ENCODE peak calls at places on chromosomes 13 and 19, in six cellular contexts. L is HCT116, G is K562, K is HepG2, H is H1, X is GM12878. R is an unnamed sample.

GRCh38 chr13:91247768-91248167 is 99.7 kb upstream of the MIR17HG start:
- DNase-seq in G (no peak), L (no peak), X (no peak), K (no peak), H (no peak), R (peak)

GRCh38 chr13:40664100-40665060 is 2.1 kb downstream of the FOXO1 start:
- DNase-seq in G (peak), H (peak), L (no peak), X (no peak), K (peak), R (peak)

GRCh38 chr19:50798943-50799851 is 9.0 kb downstream of the ACP4 start:
- DNase-seq in X (no peak), K (no peak), G (no peak), L (no peak), H (no peak), R (no peak)

GRCh38 chr13:58048670-58049069 is 417.1 kb downstream of the PCDH17 start:
- DNase-seq in G (no peak), H (no peak), K (no peak), X (no peak), L (no peak), R (no peak)

GRCh38 chr13:50720856-50721663 is 122.4 kb downstream of the DLEU7 start:
- DNase-seq in K (no peak), L (no peak), H (no peak), X (no peak), G (no peak), R (no peak)

GRCh38 chr13:93522486-93522885 is 295.9 kb downstream of the GPC6 start:
- DNase-seq in X (no peak), L (no peak), G (no peak), H (no peak), K (no peak), R (no peak)

GRCh38 chr13:24042710-24043440 is 117.6 kb upstream of the SPATA13 start:
- DNase-seq in L (no peak), X (no peak), H (no peak), G (no peak), K (no peak), R (no peak)

GRCh38 chr19:46828484-46828883 is 22.2 kb downstream of the AP2S1 start:
- DNase-seq in X (no peak), G (no peak), L (no peak), K (no peak), H (no peak), R (peak)

GRCh38 chr13:79860757-79861156 is 379.8 kb downstream of the NDFIP2 start:
- DNase-seq in X (no peak), H (no peak), G (no peak), K (no peak), L (no peak), R (no peak)

GRCh38 chr13:80116107-80116506 is 224.8 kb downstream of the SPRY2 start:
- DNase-seq in X (no peak), K (no peak), L (no peak), H (no peak), G (no peak), R (peak)

GRCh38 chr19:46279177-46279576 is 17.7 kb upstream of the HIF3A start:
- DNase-seq in L (no peak), X (no peak), G (no peak), K (no peak), H (no peak), R (no peak)

GRCh38 chr19:3699071-3699740 is 1.1 kb downstream of the PIP5K1C start:
- DNase-seq in X (no peak), L (no peak), H (no peak), K (no peak), G (peak), R (peak)

GRCh38 chr19:7533281-7533819 is 2.2 kb upstream of the PNPLA6 start:
- DNase-seq in K (no peak), L (no peak), G (no peak), H (peak), X (no peak), R (peak)

GRCh38 chr13:57629391-57629804 is 2.1 kb upstream of the PCDH17 start:
- DNase-seq in G (no peak), L (no peak), H (no peak), X (no peak), K (no peak), R (no peak)

GRCh38 chr19:37227996-37228395 is 10.0 kb downstream of the ZNF383 start:
- DNase-seq in K (no peak), G (peak), H (peak), X (no peak), L (no peak), R (no peak)

GRCh38 chr19:53873451-53874383 is 6.0 kb downstream of the MYADM start:
- DNase-seq in L (no peak), K (no peak), H (no peak), X (no peak), G (no peak), R (no peak)

GRCh38 chr19:14871619-14872230 is 14.2 kb downstream of the OR7A17 start:
- DNase-seq in X (peak), L (peak), G (peak), K (no peak), H (no peak), R (peak)

GRCh38 chr19:9986787-9987281 is 23.5 kb downstream of the COL5A3 start:
- DNase-seq in L (no peak), X (no peak), K (no peak), G (no peak), H (no peak), R (no peak)

GRCh38 chr19:5150902-5151741 is 182.2 kb downstream of the KDM4B start:
- DNase-seq in X (no peak), G (no peak), K (no peak), H (peak), L (no peak), R (no peak)

GRCh38 chr19:48720613-48721296 is 1.2 kb upstream of the MAMSTR start:
- DNase-seq in G (peak), X (peak), K (peak), H (peak), L (peak), R (no peak)
- TF ChIP-seq POLR2A in G (peak), X (peak), K (peak), H (no peak), L (peak), R (no peak)

GRCh38 chr19:49098795-49099194 is 13.5 kb downstream of the SNRNP70 start:
- DNase-seq in G (no peak), K (no peak), L (no peak), H (no peak), X (no peak), R (no peak)

GRCh38 chr19:49101160-49101559 is 13.0 kb upstream of the LIN7B start:
- DNase-seq in G (no peak), L (no peak), X (no peak), K (no peak), H (no peak), R (no peak)

GRCh38 chr19:49094505-49095482 is 9.5 kb downstream of the SNRNP70 start:
- DNase-seq in G (no peak), X (no peak), L (no peak), K (no peak), H (no peak), R (no peak)

GRCh38 chr19:49102303-49102702 is 11.9 kb upstream of the LIN7B start:
- DNase-seq in K (no peak), X (no peak), H (no peak), L (no peak), G (no peak), R (no peak)

DNA sequence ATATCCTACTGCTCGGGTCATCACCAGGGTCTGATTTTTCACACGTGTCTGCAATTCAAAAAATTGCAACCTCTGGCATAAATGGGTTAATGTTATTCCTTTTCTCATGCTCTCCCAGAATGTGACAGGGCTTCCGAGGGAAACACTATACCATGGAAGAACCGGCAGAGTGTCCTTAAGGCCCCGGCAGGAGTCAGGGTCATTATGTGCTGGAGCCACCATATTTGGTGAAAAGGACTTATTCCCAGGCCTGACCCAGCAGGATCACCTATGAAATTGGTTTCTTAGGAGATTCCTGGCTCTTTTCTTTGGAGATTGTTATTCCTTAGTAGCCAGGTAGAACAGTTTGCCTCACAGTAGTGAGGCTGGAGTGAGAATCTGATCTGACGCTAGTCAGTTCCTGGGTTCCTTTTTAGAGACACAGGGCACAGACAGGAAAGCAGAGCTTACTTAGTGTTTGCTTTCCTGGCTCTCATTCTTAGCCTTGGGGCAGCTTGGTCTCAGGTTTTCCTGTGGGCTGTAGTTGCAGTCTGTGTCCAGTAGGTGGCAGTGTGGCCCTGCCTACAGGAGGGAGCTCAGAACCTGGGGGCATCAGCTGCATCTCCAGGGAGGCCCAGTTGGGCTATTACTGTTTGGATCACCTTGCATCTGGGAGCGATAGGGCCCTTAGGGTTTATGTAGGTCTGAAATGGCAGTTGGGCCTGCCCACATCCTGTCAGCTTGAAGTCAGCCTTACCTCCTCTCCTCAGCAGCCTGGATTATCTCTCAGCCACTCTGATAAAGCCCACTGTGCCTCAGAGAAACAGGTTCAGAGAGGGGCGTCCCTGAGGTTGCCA is 12.4 kb downstream of the SNRNP70 start:
- DNase-seq in L (peak), K (peak), H (peak), G (peak), X (no peak), R (peak)
- TF ChIP-seq POLR2AphosphoS5 in L (no peak), K (no peak), H (peak), G (no peak), X (no peak), R (peak)

GRCh38 chr19:41939861-41940442 is 11.7 kb upstream of the ERFL start:
- DNase-seq in H (peak), K (no peak), X (no peak), G (peak), L (no peak), R (no peak)
- TF ChIP-seq EZH2 in H (no peak), K (no peak), X (no peak), G (no peak), L (no peak), R (no peak)

DNA sequence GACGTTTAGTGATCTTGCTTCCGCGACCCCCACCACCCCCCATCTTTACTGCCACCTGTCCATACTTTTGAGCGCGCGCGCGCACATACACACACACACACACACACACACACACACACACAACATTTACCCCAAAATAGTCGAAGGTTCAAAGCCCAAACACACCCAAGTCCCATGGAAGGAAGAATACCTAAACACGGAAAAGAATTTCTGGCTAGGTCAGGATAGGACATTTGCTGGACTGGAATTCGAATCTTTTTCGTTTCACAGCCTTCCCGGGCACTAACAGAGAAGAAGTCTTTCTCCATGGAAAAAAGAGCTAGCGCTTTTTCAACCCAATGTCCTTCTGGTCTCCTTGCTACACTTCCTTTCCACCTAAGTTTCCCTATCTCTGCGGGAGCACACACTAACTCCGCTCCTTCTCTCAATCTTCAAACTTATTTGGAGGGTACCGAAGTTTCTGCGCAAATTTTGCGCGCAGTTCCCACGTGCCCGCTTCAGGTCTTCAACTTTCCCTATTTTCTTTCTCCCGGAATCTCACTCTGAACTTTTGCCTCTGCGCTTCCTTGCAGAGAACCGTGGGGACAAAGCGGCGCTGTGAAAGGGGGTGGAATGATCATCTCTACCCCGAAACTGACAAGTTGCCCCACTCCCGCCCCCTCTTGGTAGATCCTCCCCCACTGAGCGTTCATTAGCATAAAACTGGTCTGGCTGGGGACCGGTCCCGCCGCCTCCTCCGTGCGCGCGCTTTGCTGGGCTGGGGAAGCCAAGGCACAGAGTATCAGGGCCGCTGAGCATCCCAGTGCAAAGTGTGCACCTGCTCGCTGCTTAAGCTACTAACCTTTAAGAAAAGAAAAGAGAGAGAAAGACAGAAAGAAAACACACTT is 2.7 kb downstream of the DACH1 start:
- DNase-seq in X (no peak), H (peak), G (peak), L (no peak), K (no peak), R (peak)
- TF ChIP-seq POLR2A in X (no peak), H (no peak), G (no peak), L (no peak), K (no peak), R (no peak)